ENCODE peak calls at places on chromosomes 11 and 22, in four cellular contexts. B, X, J and R are unnamed samples.

GRCh38 chr11:33310720-33311500 is 53.7 kb downstream of the HIPK3 start:
- DNase-seq in B (no peak), X (no peak), J (no peak), R (no peak)

GRCh38 chr22:35643991-35644390 is 4.3 kb upstream of the APOL6 start:
- DNase-seq in B (no peak), J (no peak), X (no peak), R (no peak)

GRCh38 chr11:6505577-6506240 is 8.6 kb downstream of the DNHD1 start:
- DNase-seq in J (no peak), X (no peak), B (peak), R (no peak)

GRCh38 chr11:78790784-78791183 is 216.1 kb upstream of the NARS2 start:
- DNase-seq in X (no peak), J (no peak), B (no peak), R (no peak)

GRCh38 chr22:46201059-46201757 is 48.9 kb downstream of the CDPF1 start:
- DNase-seq in B (no peak), J (no peak), X (no peak), R (no peak)

GRCh38 chr11:101555366-101555765 is 28.4 kb downstream of the TRPC6 start:
- DNase-seq in J (no peak), B (no peak), X (no peak), R (no peak)

GRCh38 chr11:122758974-122759373 is 79.3 kb upstream of the CRTAM start:
- DNase-seq in B (no peak), J (no peak), X (no peak), R (no peak)

GRCh38 chr22:38402204-38402603 is 52.8 kb downstream of the KCNJ4 start:
- DNase-seq in X (no peak), J (no peak), B (no peak), R (no peak)

GRCh38 chr11:94068764-94069163 is 47.6 kb downstream of the HEPHL1 start:
- DNase-seq in J (no peak), B (no peak), X (no peak), R (no peak)

GRCh38 chr11:26993965-26994446 is at the start of gene FIBIN:
- DNase-seq in J (peak), B (no peak), X (peak), R (no peak)

GRCh38 chr11:21711341-21711740 is 481.5 kb upstream of the ANO5 start:
- DNase-seq in X (no peak), B (no peak), J (no peak), R (no peak)

GRCh38 chr22:48173061-48173849 is 1410.8 kb downstream of the TBC1D22A start:
- DNase-seq in B (no peak), X (no peak), J (no peak), R (no peak)

GRCh38 chr11:35087648-35088047 is 51.3 kb upstream of the CD44 start:
- DNase-seq in J (no peak), B (no peak), X (no peak), R (no peak)

GRCh38 chr11:9573775-9574555 is 495 bp downstream of the WEE1 start:
- DNase-seq in B (no peak), J (peak), X (no peak), R (no peak)

GRCh38 chr11:75851203-75851602 is 36.2 kb downstream of the UVRAG start:
- DNase-seq in X (no peak), J (no peak), B (no peak), R (no peak)

GRCh38 chr11:45805305-45806071 is 539 bp downstream of the SLC35C1 start:
- DNase-seq in X (no peak), J (peak), B (no peak), R (no peak)

GRCh38 chr11:130407978-130408377 is 20.4 kb downstream of the ADAMTS8 start:
- DNase-seq in X (no peak), B (no peak), J (peak), R (no peak)

GRCh38 chr11:73394416-73395296 is 18.5 kb downstream of the RELT start:
- DNase-seq in X (peak), J (no peak), B (no peak), R (no peak)

GRCh38 chr11:81979444-81979843 is 754.2 kb downstream of the FAM181B start:
- DNase-seq in X (no peak), B (no peak), J (no peak), R (no peak)

GRCh38 chr11:24496728-24497396 is at the start of gene LUZP2:
- DNase-seq in J (no peak), X (peak), B (no peak), R (peak)

GRCh38 chr11:8813658-8814057 is 97.3 kb upstream of the AKIP1 start:
- DNase-seq in J (peak), X (no peak), B (no peak), R (peak)

GRCh38 chr22:38124236-38124974 is 13.9 kb upstream of the BAIAP2L2 start:
- DNase-seq in X (peak), B (no peak), J (no peak), R (no peak)

GRCh38 chr22:22520667-22521602 is 865 bp upstream of the ZNF280A start:
- DNase-seq in B (no peak), J (no peak), X (no peak), R (no peak)

GRCh38 chr11:16211407-16211806 is 144.9 kb downstream of the SOX6 start:
- DNase-seq in B (no peak), X (no peak), J (no peak), R (no peak)

GRCh38 chr11:43992138-43992537 is 49.7 kb downstream of the C11orf96 start:
- DNase-seq in B (no peak), X (no peak), J (no peak), R (no peak)

GRCh38 chr11:106503901-106504300 is 426.4 kb downstream of the AASDHPPT start:
- DNase-seq in J (no peak), B (no peak), X (no peak), R (no peak)

GRCh38 chr11:103370076-103370475 is 260.9 kb downstream of the DYNC2H1 start:
- DNase-seq in B (no peak), J (no peak), X (no peak), R (no peak)

GRCh38 chr11:126598344-126599092 is 243.0 kb downstream of the ST3GAL4 start:
- DNase-seq in X (no peak), B (no peak), J (no peak), R (no peak)

GRCh38 chr22:37254867-37255233 is 10.8 kb upstream of the RAC2 start:
- DNase-seq in B (no peak), X (no peak), J (no peak), R (no peak)

GRCh38 chr11:76698321-76699043 is 27.9 kb upstream of the LRRC32 start:
- DNase-seq in J (no peak), X (no peak), B (no peak), R (no peak)

GRCh38 chr11:119484741-119485605 is 62.0 kb upstream of the THY1 start:
- DNase-seq in J (no peak), X (no peak), B (no peak), R (no peak)

GRCh38 chr11:92259861-92260260 is 35.2 kb downstream of the FAT3 start:
- DNase-seq in J (no peak), X (no peak), B (no peak), R (no peak)

GRCh38 chr11:1077033-1077416 is 2.4 kb downstream of the MUC2 start:
- DNase-seq in X (no peak), J (no peak), B (no peak), R (no peak)

GRCh38 chr11:117146521-117146920 is 2.4 kb downstream of the PAFAH1B2 start:
- DNase-seq in X (no peak), B (no peak), J (no peak), R (no peak)

GRCh38 chr11:120128392-120129172 is 9.3 kb downstream of the TRIM29 start:
- DNase-seq in X (no peak), B (no peak), J (peak), R (no peak)

GRCh38 chr11:99383628-99384300 is 363.0 kb downstream of the CNTN5 start:
- DNase-seq in B (no peak), X (no peak), J (no peak), R (no peak)

GRCh38 chr11:69472053-69472765 is 9.3 kb upstream of the LINC01488 start:
- DNase-seq in X (peak), B (no peak), J (peak), R (no peak)

GRCh38 chr11:68471360-68472340 is 11.1 kb downstream of the PPP6R3 start:
- DNase-seq in X (no peak), B (peak), J (no peak), R (no peak)

GRCh38 chr22:33887173-33887572 is 33.1 kb downstream of the LARGE1 start:
- DNase-seq in B (no peak), X (no peak), J (no peak), R (no peak)

GRCh38 chr22:42966389-42966998 is 48.5 kb downstream of the PACSIN2 start:
- DNase-seq in B (no peak), J (no peak), X (no peak), R (no peak)
- H3K27ac ChIP-seq in B (no peak), J (no peak), X (no peak), R (no peak)

GRCh38 chr22:19275513-19275912 is 16.0 kb downstream of the CLTCL1 start:
- DNase-seq in J (no peak), X (no peak), B (no peak), R (no peak)

GRCh38 chr22:19271856-19272535 is 19.5 kb downstream of the CLTCL1 start:
- DNase-seq in J (no peak), X (no peak), B (no peak), R (no peak)

GRCh38 chr22:19277785-19278184 is 13.7 kb downstream of the CLTCL1 start:
- DNase-seq in J (no peak), X (no peak), B (no peak), R (no peak)

GRCh38 chr22:19275919-19276600 is 15.5 kb downstream of the CLTCL1 start:
- DNase-seq in X (no peak), J (no peak), B (no peak), R (no peak)

DNA sequence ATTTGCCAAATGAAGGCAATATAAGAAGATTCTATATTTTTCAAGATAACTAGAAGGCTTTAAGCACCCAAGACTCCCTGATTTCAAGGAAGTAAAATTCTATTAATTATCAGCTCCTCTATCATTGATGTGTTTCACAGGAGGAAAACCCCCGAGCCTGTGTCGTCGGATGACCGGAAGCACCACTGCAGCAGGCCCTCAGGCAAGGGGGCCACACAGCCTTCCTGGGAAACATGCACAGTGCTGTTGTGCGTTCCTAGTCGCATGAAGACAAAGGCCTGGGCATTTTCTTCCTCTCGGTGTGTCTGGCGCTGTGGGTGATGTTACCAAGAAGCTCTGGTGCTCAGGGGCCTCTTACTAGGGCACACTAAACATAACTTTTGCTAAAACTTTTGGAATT is 16.4 kb downstream of the CLTCL1 start:
- DNase-seq in X (no peak), J (no peak), B (no peak), R (no peak)
- H3K27ac ChIP-seq in X (no peak), J (no peak), B (no peak), R (no peak)

GRCh38 chr22:42937164-42937854 is 77.6 kb downstream of the PACSIN2 start:
- DNase-seq in B (no peak), X (no peak), J (no peak), R (no peak)
- H3K27ac ChIP-seq in B (no peak), X (peak), J (peak), R (peak)

DNA sequence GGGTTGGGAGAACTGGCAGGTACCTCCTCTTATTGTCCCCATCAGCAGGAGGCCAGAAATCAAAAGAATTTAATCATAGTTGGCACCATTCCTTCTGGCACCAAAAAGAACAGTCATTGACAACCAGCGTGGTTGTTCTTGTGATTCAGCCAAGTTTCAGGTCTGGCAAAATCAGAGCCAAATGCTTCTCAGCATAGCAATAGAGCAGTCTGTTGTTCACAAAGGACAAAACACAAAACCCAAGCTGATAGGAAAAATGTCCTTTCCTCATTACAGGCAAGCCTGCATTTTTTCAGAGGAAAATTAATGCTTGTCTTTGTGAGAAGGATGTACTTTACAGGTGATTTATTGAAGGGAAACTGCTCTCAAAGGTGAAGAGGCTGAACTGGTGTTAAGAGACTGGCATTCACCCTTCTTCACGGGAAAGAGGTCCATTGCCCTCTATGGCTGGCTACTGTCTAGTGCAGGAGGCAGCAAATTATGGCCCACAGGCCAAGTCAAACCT is 241.8 kb upstream of the ARHGAP42 start:
- DNase-seq in X (no peak), B (no peak), J (no peak), R (peak)
- H3K27ac ChIP-seq in X (no peak), B (no peak), J (peak), R (no peak)

DNA sequence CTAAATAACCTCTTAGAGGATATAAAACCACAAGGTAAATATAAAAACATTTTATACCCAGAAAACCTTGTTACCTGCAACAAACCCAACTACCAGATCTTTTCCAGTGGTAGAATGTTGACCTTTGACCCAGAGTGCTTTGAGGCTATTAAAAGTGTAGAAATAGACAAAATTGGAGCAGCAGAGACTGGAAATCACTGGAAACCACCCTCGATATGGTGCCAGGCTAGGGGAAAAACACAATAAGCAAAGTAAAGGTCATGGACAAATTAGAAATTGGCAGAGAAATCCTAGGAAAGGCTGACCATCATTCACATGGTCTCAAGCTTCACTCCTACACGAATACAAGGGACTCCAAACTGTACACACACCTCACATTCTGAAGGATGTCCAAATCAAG is 26.7 kb downstream of the SLC25A17 start:
- DNase-seq in J (no peak), B (no peak), X (no peak), R (no peak)
- H3K27ac ChIP-seq in J (no peak), B (no peak), X (no peak), R (no peak)

DNA sequence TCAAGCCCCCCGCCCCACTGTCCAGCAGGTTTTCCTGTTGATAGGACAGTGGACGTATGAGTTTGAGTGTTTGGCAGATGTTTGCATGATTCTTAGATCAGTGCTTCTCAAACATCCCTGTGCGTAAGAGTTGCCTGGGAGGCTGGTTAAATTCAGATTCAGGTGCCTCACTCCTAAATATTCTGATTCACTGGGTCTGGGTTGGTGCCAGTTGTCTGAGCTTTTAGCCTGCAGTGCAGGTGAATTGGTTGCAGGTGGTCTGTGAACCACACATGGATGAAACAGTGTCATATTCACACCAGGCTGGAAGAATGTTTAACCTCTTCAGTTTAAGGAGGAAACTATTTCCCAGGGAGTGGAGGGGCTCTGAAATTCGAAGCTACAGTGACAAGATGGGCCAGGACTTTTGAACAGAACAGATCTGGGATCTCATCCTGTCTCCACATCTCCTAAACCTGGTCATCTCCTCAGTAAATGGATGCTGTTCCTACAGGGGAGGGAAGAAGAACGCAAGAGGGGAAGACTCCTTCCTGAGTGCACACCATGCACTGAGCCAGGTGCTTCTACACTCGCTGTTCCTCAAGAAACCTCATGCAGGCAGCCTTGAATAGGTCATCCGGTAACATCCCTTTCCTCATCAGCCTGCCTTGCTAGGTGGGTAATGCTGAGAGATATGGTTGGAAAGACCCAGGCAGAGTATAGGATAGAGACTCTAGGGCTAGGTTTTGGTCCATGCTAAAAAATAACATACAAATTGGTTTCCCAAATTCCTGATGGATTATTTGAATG is 47.8 kb downstream of the TEAD1 start:
- DNase-seq in J (no peak), X (no peak), B (no peak), R (no peak)
- H3K27ac ChIP-seq in J (no peak), X (no peak), B (no peak), R (no peak)

GRCh38 chr11:85076535-85077330 is 550.4 kb downstream of the DLG2 start:
- DNase-seq in J (no peak), X (no peak), B (no peak), R (no peak)
- H3K27ac ChIP-seq in J (peak), X (no peak), B (no peak), R (no peak)

GRCh38 chr11:128658499-128658898 is 35.4 kb upstream of the FLI1 start:
- DNase-seq in J (no peak), B (no peak), X (no peak), R (no peak)

GRCh38 chr11:128648711-128649110 is 45.2 kb upstream of the FLI1 start:
- DNase-seq in J (no peak), X (peak), B (no peak), R (no peak)

DNA sequence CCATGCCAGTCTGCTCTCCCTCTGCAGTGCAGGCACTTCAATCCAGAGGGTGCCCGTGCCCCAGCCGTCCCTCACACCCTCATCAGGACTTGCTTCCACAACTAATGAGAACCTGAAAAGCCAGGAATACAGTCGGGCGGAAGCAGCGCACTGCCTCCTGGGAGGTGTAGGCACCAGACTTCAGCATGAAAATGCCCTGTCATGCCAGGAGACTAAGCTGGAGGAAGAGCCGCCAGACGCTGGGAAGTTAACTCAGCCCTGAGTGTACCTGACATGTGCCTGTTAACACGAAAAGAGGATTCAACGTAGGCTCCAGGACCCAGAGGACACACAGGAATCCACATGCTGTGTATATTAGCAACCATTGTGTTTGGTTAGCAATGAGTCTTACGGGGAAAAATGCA is 40.0 kb upstream of the FLI1 start:
- DNase-seq in X (no peak), B (no peak), J (peak), R (no peak)
- H3K27ac ChIP-seq in X (no peak), B (no peak), J (no peak), R (no peak)

GRCh38 chr22:43300891-43301676 is 42.1 kb downstream of the SCUBE1 start:
- DNase-seq in X (peak), J (no peak), B (no peak), R (no peak)
- H3K27ac ChIP-seq in X (no peak), J (no peak), B (no peak), R (no peak)